ENCODE peak calls at places on chromosomes 13 and 19, in four cellular contexts. R is progenitor cell of endocrine pancreas, J is H9, K is GM13977. M is an unnamed sample.

GRCh38 chr19:10353793-10354391 is 14.5 kb upstream of the ICAM3 start:
- DNase-seq in J (peak), K (peak), R (peak), M (peak)

GRCh38 chr13:97574926-97575325 is 141.0 kb downstream of the RAP2A start:
- DNase-seq in K (peak), R (no peak), J (peak), M (no peak)

GRCh38 chr19:40150170-40150569 is 41.1 kb upstream of the MAP3K10 start:
- DNase-seq in R (no peak), K (no peak), J (no peak), M (no peak)

GRCh38 chr19:2239771-2240770 is 3.4 kb downstream of the SF3A2 start:
- DNase-seq in R (no peak), J (no peak), K (no peak), M (peak)

GRCh38 chr19:33298146-33298911 is 4.0 kb downstream of the CEBPA start:
- DNase-seq in K (no peak), J (no peak), R (no peak), M (no peak)

GRCh38 chr19:10003271-10003670 is 7.0 kb downstream of the COL5A3 start:
- DNase-seq in R (no peak), J (no peak), K (no peak), M (no peak)

GRCh38 chr13:80551650-80552497 is 210.9 kb upstream of the SPRY2 start:
- DNase-seq in J (no peak), K (no peak), R (no peak), M (no peak)

GRCh38 chr19:19615086-19615485 is 3.4 kb downstream of the PBX4 start:
- DNase-seq in R (no peak), J (no peak), K (no peak), M (no peak)

GRCh38 chr13:35891973-35892441 is 239.2 kb downstream of the DCLK1 start:
- DNase-seq in J (no peak), R (no peak), K (no peak), M (no peak)

GRCh38 chr19:17794731-17795494 is at the start of gene B3GNT3:
- DNase-seq in R (no peak), J (peak), K (no peak), M (peak)

GRCh38 chr19:49272204-49272603 is 52.8 kb downstream of the SLC6A16 start:
- DNase-seq in J (no peak), R (no peak), K (no peak), M (no peak)

GRCh38 chr19:55549500-55550320 is 4.4 kb upstream of the SBK3 start:
- DNase-seq in J (peak), R (no peak), K (no peak), M (peak)

GRCh38 chr13:89363144-89363543 is 1692.0 kb downstream of the SLITRK5 start:
- DNase-seq in K (no peak), J (peak), R (no peak), M (no peak)

GRCh38 chr13:89361909-89362308 is 1690.7 kb downstream of the SLITRK5 start:
- DNase-seq in J (no peak), R (no peak), K (no peak), M (no peak)
- TF ChIP-seq CTCF in J (peak), R (no peak), K (peak), M (no peak)

DNA sequence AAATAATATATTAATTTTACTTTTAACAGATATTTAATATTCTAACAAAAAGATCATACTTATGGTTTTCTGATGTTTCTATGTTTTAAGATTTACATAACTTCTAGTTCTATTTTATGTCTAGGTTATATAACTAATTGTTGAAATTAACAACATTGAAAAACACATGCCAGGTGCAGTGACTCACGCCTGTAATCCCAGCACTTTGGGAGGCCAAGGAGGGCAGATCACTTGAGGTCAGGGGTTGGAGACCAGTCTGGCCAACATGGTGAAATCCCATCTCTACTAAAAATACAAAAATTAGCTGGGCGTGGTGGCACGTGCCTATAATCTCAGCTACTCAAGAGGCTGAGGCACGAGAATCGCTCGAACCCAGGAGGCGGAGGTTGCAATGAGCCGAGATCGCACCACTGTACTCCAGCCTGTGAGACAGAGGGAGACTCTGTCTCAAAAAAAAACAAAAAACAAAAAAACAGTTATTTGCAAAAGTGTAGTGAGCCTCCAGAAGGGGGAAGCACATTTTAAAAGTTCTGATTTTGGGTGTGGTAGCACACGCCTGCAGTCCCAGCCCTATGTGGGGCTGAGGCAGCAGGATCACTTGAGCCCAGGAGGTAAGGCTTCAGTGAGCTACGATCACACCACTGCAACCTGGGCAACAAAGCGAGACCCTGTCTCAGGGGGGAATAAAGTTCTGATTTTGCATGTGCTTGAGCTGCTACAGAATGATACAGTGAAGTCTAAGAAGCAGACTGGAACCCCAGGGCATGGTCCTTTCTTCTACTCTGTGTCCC is 18.6 kb downstream of the MIPEP start:
- DNase-seq in K (no peak), R (no peak), J (no peak), M (no peak)
- TF ChIP-seq CTCF in K (peak), R (no peak), J (no peak), M (no peak)

DNA sequence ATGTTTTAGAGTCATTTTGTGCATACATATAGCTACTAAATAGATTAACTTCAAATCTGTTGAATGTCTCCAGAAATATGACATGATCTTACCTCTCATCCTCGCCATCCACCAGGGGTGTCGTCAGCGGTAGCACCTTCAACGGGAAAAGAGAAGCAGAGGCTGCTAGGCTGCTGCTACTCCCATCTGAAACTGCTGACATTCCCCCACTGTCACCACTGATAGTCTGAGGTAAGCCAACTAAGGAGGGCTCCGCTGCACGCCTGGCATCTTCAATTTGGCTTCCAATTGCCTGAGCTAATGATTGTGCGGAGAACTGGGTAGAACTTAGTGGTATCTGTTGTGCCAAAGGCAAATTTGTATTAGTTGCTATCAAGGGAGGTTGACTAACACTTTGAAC is 3.1 kb downstream of the TSC22D1 start:
- DNase-seq in R (no peak), K (no peak), J (peak), M (peak)
- TF ChIP-seq CTCF in R (no peak), K (no peak), J (peak), M (no peak)

DNA sequence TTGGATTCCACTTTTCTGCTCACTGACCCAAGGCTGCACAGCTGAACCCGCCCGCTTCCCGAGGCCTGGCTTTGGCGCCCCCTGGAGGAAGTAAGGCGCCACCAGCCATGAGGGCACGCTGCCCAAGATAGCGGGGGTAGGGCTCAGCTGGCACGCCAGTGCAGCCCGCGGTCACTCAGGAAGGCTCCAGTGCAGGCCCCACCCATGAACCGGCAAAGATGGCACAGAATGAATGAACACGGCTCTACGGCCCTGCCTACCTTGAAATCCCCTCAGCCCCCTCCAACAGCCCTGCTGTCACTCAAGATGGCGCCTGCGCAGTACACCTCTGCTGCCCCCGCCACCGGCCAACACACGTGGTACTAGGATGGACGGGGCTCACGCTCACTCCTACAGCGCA is 3.0 kb downstream of the PEG3 start:
- DNase-seq in R (no peak), J (no peak), K (no peak), M (no peak)
- TF ChIP-seq CTCF in R (no peak), J (no peak), K (no peak), M (no peak)

GRCh38 chr13:50187352-50188029 is 172.2 kb downstream of the KCNRG start:
- DNase-seq in J (no peak), R (no peak), K (no peak), M (no peak)

GRCh38 chr13:50188696-50189095 is 173.5 kb downstream of the KCNRG start:
- DNase-seq in J (no peak), K (no peak), R (no peak), M (no peak)

GRCh38 chr13:50191004-50191403 is 175.8 kb downstream of the KCNRG start:
- DNase-seq in R (no peak), K (no peak), J (no peak), M (no peak)

GRCh38 chr13:50192272-50192813 is 177.1 kb downstream of the KCNRG start:
- DNase-seq in R (no peak), K (no peak), J (no peak), M (no peak)

DNA sequence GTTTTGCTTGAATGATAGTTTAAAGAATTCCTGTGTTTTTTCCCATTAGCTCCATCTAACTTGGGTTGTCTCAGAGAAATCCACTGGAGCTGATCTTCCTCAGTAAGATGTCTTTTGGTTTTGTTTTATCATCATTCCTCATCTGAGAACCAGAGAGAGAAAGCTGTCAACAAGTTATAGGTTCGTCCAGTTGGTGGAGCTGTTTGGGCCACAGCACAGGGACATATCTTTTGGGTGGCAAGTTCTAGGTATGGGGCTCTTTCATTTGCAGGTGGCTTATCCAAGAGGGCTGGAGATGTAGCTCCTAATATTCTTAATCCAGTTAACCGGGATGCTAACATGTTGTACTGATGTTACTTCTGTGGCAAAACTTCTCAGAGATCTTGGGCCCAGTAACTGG is 174.2 kb downstream of the KCNRG start:
- DNase-seq in J (no peak), K (no peak), R (no peak), M (no peak)
- TF ChIP-seq CTCF in J (peak), K (peak), R (no peak), M (no peak)

DNA sequence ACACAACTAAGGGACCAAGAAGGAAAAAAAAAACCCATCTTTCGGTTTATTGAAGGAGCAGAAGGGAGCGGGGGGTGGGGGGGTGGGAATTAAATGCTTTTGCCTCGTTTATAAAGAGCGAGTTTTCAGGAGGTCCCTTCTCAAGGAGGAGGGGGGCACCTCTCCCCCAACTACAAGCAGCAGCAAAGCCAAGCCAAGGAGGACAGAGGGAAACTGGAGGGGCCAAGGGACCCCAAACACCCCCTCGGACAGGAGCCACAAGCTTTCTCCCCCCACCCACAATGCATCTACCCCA is 2.4 kb downstream of the IRF2BP1 start:
- DNase-seq in R (no peak), K (no peak), J (no peak), M (no peak)
- TF ChIP-seq CTCF in R (peak), K (no peak), J (peak), M (peak)

M was measured in nephron progenitor cell.